ENCODE peak calls at places on chromosomes 5 and 9, in seven cellular contexts. Y is ovary; V is A549; G is esophagus squamous epithelium; N is CD8-positive, alpha-beta memory T cell; O is aorta; M is gastrocnemius medialis. X is an unnamed sample. For H3K4me1, the result is how much of the 10 kb centered on the place peaks cover.

GRCh38 chr9:93256878-93257807 is 73.2 kb downstream of the WNK2 start:
- DNase-seq in Y (peak), V (no peak), G (no peak), N (no peak), O (peak), M (peak), X (no peak)

GRCh38 chr9:90523953-90524352 is 118.7 kb downstream of the DIRAS2 start:
- DNase-seq in Y (no peak), V (no peak), G (no peak), N (no peak), O (no peak), M (no peak), X (no peak)

GRCh38 chr5:61332891-61333350 is 863 bp downstream of the ZSWIM6 start:
- DNase-seq in Y (peak), V (peak), G (peak), N (peak), O (peak), M (peak), X (peak)

GRCh38 chr9:121622842-121623203 is 28.6 kb upstream of the DAB2IP start:
- DNase-seq in Y (no peak), V (no peak), G (no peak), N (no peak), O (no peak), M (peak), X (no peak)

GRCh38 chr5:31844615-31845345 is 205.8 kb downstream of the PDZD2 start:
- DNase-seq in Y (no peak), V (no peak), G (no peak), N (no peak), O (no peak), M (no peak), X (no peak)

GRCh38 chr9:124696101-124696500 is 75.0 kb downstream of the NR6A1 start:
- DNase-seq in Y (no peak), V (no peak), G (no peak), N (no peak), O (no peak), M (no peak), X (no peak)

GRCh38 chr9:16121593-16121992 is 568.8 kb downstream of the CCDC171 start:
- DNase-seq in Y (no peak), V (no peak), G (no peak), N (no peak), O (no peak), M (no peak), X (no peak)

GRCh38 chr9:109314011-109314531 is 6.8 kb downstream of the EPB41L4B start:
- DNase-seq in Y (no peak), V (no peak), G (no peak), N (no peak), O (no peak), M (no peak), X (no peak)

GRCh38 chr9:99259231-99259918 is 37.3 kb downstream of the SEC61B start:
- DNase-seq in Y (peak), V (no peak), G (no peak), N (peak), O (peak), M (peak), X (peak)

GRCh38 chr5:134825212-134825611 is 20.6 kb upstream of the C5orf24 start:
- DNase-seq in Y (no peak), V (no peak), G (no peak), N (no peak), O (no peak), M (no peak), X (no peak)

GRCh38 chr9:77177894-77178794 is 810 bp downstream of the VPS13A start:
- DNase-seq in Y (peak), V (peak), G (no peak), N (peak), O (peak), M (peak), X (peak)

GRCh38 chr9:2876320-2876719 is 32.4 kb upstream of the PUM3 start:
- DNase-seq in Y (no peak), V (no peak), G (no peak), N (no peak), O (no peak), M (no peak), X (no peak)

GRCh38 chr9:126380447-126380846 is 53.8 kb downstream of the MVB12B start:
- DNase-seq in Y (no peak), V (no peak), G (no peak), N (no peak), O (no peak), M (no peak), X (no peak)

GRCh38 chr5:94432499-94432898 is 185.9 kb downstream of the KIAA0825 start:
- DNase-seq in Y (no peak), V (no peak), G (no peak), N (no peak), O (no peak), M (peak), X (no peak)

GRCh38 chr9:133119461-133120342 is 1.3 kb downstream of the RALGDS start:
- DNase-seq in Y (no peak), V (no peak), G (no peak), N (no peak), O (no peak), M (peak), X (peak)

GRCh38 chr5:157253547-157253946 is 12.4 kb upstream of the CYFIP2 start:
- DNase-seq in Y (peak), V (peak), G (no peak), N (no peak), O (no peak), M (no peak), X (peak)

GRCh38 chr5:166004006-166004405 is 2287.4 kb upstream of the WWC1 start:
- DNase-seq in Y (no peak), V (no peak), G (no peak), N (no peak), O (no peak), M (no peak), X (no peak)

GRCh38 chr9:134366223-134367031 is 40.2 kb downstream of the RXRA start:
- DNase-seq in Y (peak), V (peak), G (peak), N (no peak), O (peak), M (peak), X (peak)

GRCh38 chr5:116276952-116277351 is 192.1 kb downstream of the COMMD10 start:
- DNase-seq in Y (no peak), V (no peak), G (no peak), N (no peak), O (no peak), M (no peak), X (no peak)

GRCh38 chr9:114005371-114006154 is 72.5 kb downstream of the AMBP start:
- DNase-seq in Y (peak), V (no peak), G (no peak), N (no peak), O (no peak), M (no peak), X (no peak)

GRCh38 chr5:104412649-104413240 is 850.2 kb upstream of the NUDT12 start:
- DNase-seq in Y (no peak), V (peak), G (no peak), N (no peak), O (no peak), M (no peak), X (no peak)

GRCh38 chr9:89177021-89177400 is 1.6 kb downstream of the SHC3 start:
- DNase-seq in Y (no peak), V (no peak), G (no peak), N (no peak), O (no peak), M (no peak), X (no peak)

GRCh38 chr9:132697230-132697629 is 27.0 kb downstream of the GTF3C4 start:
- DNase-seq in Y (no peak), V (peak), G (no peak), N (no peak), O (no peak), M (no peak), X (no peak)

GRCh38 chr5:1208743-1209551 is 7.6 kb downstream of the SLC6A19 start:
- DNase-seq in Y (no peak), V (peak), G (no peak), N (no peak), O (peak), M (no peak), X (peak)

GRCh38 chr5:116145416-116145815 is 60.6 kb downstream of the COMMD10 start:
- DNase-seq in Y (no peak), V (no peak), G (no peak), N (no peak), O (no peak), M (no peak), X (no peak)

GRCh38 chr5:115374057-115374775 is 77.8 kb upstream of the CCDC112 start:
- DNase-seq in Y (no peak), V (no peak), G (no peak), N (no peak), O (no peak), M (no peak), X (no peak)

GRCh38 chr5:133253076-133253475 is 201.3 kb downstream of the HSPA4 start:
- DNase-seq in Y (no peak), V (no peak), G (no peak), N (no peak), O (peak), M (no peak), X (no peak)

GRCh38 chr5:132381614-132382013 is 12.1 kb downstream of the SLC22A5 start:
- DNase-seq in Y (no peak), V (no peak), G (no peak), N (no peak), O (no peak), M (no peak), X (no peak)

GRCh38 chr5:50435131-50435530 is 6.0 kb downstream of the EMB start:
- DNase-seq in Y (no peak), V (no peak), G (no peak), N (no peak), O (no peak), M (no peak), X (no peak)
- H3K27ac ChIP-seq in Y (no peak), V (no peak), G (no peak), N (no peak), O (no peak), M (no peak), X (no peak)

GRCh38 chr5:178291161-178291561 is 58.6 kb upstream of the PHYKPL start:
- DNase-seq in Y (no peak), V (no peak), G (no peak), N (no peak), O (peak), M (no peak), X (peak)

GRCh38 chr5:178293815-178294214 is 61.2 kb upstream of the PHYKPL start:
- DNase-seq in Y (no peak), V (no peak), G (no peak), N (no peak), O (no peak), M (no peak), X (no peak)

GRCh38 chr5:178291969-178292825 is 59.6 kb upstream of the PHYKPL start:
- DNase-seq in Y (peak), V (no peak), G (no peak), N (no peak), O (peak), M (peak), X (peak)

GRCh38 chr5:178293400-178293799 is 60.8 kb upstream of the PHYKPL start:
- DNase-seq in Y (peak), V (no peak), G (no peak), N (no peak), O (peak), M (no peak), X (peak)

DNA sequence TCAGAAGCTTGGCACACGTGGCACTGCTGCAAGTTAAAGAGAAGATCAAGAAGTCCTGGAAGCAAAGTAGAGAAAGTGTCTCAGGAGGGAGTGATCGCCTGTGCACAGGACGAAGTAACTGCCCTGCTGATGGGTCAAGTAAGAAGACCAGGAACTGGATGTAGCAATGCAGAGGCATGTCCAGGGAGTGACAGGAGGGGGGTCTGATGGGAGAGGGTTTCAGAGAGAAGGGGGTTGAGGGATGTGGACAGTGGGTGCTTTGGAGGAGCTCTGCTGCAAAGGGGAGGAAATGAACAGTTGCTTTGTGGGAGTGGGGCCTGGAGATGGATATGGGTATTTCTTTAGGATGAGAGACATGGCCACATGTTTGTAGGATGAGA is 60.2 kb upstream of the PHYKPL start:
- DNase-seq in Y (no peak), V (no peak), G (no peak), N (no peak), O (peak), M (no peak), X (no peak)
- H3K4me3 ChIP-seq in Y (no peak), V (no peak), G (no peak), N (no peak), O (no peak), M (no peak), X (no peak)

DNA sequence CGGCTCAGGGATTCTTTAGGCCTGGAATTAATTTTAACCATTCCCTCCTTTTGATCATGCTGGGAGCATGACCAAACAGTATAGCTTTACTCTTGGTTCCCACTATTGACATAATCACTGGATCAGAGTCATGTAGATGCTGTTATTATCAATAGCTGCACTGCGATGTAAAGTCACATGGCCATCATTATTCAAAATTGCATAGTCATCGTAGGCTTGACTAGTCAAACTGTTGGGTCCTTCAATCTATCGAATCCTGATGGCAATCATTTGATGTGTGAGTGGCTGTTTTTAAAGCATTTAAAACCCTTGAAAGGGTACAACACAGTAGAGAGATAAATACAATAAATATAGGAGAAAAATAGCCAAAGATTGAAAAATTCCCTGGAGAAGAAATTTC is 1194.1 kb downstream of the EFNA5 start:
- DNase-seq in Y (no peak), V (no peak), G (no peak), N (no peak), O (no peak), M (no peak), X (no peak)
- H3K4me1 ChIP-seq in Y (under half), V (under half), G (under half), N (under half), O (under half), M (under half), X (under half)

DNA sequence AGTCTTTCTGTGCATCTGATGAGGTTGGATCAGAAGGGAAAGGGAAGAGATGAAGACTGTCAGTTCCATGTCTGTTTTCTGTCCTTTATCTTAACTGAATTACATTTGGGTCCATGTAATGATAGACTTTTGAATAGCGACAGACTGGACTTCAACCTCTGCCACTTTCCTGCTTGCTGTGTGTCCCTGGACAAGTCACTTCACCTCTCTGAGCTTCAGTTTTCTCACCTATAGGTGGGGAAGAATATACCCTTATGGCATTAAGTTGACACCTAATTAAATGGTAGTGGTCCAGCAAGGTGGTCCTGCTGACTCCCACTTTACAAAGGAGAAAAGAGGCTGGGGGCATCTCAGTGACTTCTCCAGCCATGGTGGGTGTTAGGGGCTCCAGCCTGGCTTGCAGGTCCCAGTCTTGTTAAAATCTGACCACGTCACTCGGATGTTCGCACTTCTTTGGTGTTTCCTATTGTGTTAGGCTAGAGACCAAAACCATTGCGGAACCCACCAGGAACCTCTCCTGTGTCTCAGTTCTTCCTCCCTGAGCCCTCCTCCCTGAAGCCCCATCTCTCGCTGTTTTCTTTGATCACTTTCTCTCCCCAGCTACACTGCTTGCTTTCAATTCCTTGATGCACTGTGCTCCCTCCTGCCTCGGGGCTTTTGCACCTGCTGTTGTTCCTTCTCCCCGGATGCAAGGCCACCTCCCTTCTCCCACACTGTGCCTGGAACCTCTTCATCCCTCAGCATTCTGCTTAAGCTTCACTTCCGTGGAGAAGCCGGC is 256.5 kb downstream of the NSG2 start:
- DNase-seq in Y (no peak), V (no peak), G (no peak), N (no peak), O (no peak), M (no peak), X (no peak)
- H3K27ac ChIP-seq in Y (no peak), V (no peak), G (no peak), N (no peak), O (no peak), M (no peak), X (no peak)

DNA sequence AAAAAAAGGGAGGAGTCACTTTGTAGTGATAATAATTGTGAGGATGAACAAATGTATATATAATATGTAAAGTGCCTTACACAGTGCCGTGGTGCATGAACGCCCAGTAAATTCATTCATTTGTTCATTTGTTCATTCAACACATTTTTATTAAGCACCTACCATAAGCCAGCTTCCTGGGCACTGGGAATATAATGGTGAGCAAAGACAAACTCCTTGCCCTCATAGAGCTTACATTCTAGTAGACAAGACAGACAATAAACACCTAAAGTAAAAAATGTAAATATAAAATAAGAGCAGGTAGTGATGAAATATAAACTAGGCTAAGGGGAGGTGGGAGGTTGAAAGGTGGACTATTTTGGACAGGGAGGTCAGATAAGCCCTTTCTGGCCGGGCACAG is 32.0 kb downstream of the SPRY4 start:
- DNase-seq in Y (no peak), V (no peak), G (no peak), N (no peak), O (no peak), M (no peak), X (no peak)
- H3K4me3 ChIP-seq in Y (no peak), V (no peak), G (no peak), N (no peak), O (no peak), M (no peak), X (no peak)

DNA sequence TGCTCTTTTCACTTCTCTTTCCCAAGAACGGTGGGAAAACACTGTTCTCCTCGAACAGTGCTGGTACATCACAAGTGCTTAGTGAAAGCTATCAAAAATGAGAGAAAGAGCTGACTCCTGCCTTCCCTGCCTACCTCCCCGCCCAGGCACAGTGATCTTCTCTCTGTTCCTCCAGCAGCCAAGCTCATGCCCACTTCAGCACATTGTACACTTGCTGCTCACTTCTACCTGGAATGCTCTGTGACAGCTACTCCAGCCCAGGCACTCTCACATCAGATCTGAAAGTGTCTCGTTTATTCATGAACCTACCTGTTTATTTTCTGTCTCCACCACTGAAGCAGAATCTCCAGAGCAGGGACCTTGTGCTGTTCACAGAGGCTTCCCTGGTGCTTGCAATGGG is 1.8 kb downstream of the SLC35D2 start:
- DNase-seq in Y (no peak), V (no peak), G (no peak), N (no peak), O (no peak), M (no peak), X (no peak)
- H3K4me1 ChIP-seq in Y (under half), V (half or more), G (under half), N (under half), O (under half), M (under half), X (under half)

DNA sequence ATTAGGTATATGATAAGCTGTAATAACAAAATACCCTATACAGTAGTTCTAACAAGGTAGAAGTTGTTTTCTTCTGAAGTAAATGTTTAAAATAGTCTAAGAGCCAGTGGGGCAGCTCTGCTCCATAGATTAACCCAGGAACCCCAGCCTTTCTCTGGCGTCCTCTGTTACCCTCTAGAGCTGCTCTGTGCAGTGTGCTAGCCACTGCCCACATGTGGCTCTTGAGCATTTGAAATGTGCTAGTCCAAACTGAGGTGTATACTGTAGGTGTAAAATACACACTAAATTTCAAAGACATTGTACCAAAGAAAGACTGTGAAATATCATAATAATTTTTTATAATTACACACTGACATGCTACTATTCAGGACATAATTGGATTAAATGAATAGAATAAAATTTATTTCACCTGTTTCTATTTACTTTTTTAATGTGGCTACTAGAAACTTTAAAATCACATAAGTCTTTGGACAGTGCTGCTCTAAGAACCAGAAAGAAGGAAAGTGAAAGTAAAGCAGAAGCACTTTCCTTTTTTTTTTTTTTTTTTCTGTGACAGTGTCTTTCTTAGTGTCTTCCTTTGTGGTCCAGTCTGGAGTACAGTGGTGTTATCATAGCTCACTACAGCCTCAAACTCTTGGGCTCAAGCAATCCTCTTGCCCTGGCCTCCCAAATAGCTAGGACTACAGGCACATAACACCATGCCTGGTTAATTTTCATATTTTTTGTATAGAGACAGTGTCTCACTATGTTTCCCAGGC is 39.3 kb downstream of the RAI14 start:
- DNase-seq in Y (no peak), V (no peak), G (no peak), N (no peak), O (no peak), M (no peak), X (no peak)
- H3K27ac ChIP-seq in Y (no peak), V (peak), G (peak), N (no peak), O (no peak), M (no peak), X (no peak)

GRCh38 chr5:155728146-155728856 is 598.7 kb upstream of the SGCD start:
- DNase-seq in Y (peak), V (peak), G (no peak), N (no peak), O (peak), M (peak), X (peak)
- H3K4me3 ChIP-seq in Y (peak), V (peak), G (peak), N (peak), O (peak), M (peak), X (peak)

DNA sequence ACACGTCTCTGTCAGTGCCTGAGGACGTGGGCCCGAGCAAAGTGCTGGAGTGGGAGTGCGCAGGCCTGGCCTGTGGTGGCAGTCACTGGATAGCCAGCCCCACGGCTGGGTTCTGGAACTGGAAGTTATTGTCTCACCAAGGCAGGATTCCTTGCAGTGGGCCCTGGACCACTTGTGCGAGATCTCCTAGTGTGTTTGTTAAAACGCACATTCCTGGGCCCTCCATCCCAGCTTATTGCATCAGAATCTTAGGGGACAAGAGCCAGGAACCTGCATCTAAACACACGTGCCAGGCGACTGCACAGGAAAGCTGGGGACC is 26.9 kb downstream of the PTPA start:
- DNase-seq in Y (no peak), V (no peak), G (no peak), N (no peak), O (no peak), M (no peak), X (no peak)
- H3K4me1 ChIP-seq in Y (under half), V (under half), G (half or more), N (under half), O (under half), M (half or more), X (under half)

X was measured in right cardiac atrium.